ENCODE peak calls at places on chromosomes 7 and 10, in six cellular contexts. F, O, U, B, J and E are unnamed samples.
A peak's percentile ranks its signal among the peaks of the same experiment; 100 is the strongest.

GRCh38 chr7:142760071-142760642 is 10.6 kb upstream of the PRSS2 start:
- DNase-seq in F (no peak), O (no peak), U (no peak), B (no peak), J (no peak), E (no peak)

GRCh38 chr7:45073843-45074737 is 14.7 kb downstream of the NACAD start:
- DNase-seq in F (peak; percentile 27), O (no peak), U (peak; percentile 13), B (no peak), J (no peak), E (no peak)

GRCh38 chr10:27525819-27526218 is 21.7 kb downstream of the RAB18 start:
- DNase-seq in F (no peak), O (no peak), U (no peak), B (no peak), J (no peak), E (no peak)

GRCh38 chr10:100327007-100327700 is 2.9 kb downstream of the PKD2L1 start:
- DNase-seq in F (peak; percentile 83), O (no peak), U (no peak), B (no peak), J (no peak), E (peak; percentile 73)

GRCh38 chr7:106260136-106260561 is 24.6 kb downstream of the NAMPT start:
- DNase-seq in F (no peak), O (no peak), U (no peak), B (no peak), J (no peak), E (peak; percentile 25)

GRCh38 chr7:42175834-42176745 is 60.9 kb downstream of the GLI3 start:
- DNase-seq in F (no peak), O (no peak), U (peak; percentile 48), B (no peak), J (no peak), E (no peak)

GRCh38 chr10:118045842-118046490 is 775 bp downstream of the RAB11FIP2 start:
- DNase-seq in F (peak; percentile 17), O (peak; percentile 56), U (peak; percentile 38), B (peak; percentile 7), J (peak; percentile 7), E (no peak)

GRCh38 chr7:36506130-36506794 is 116.6 kb downstream of the ANLN start:
- DNase-seq in F (no peak), O (no peak), U (no peak), B (no peak), J (no peak), E (no peak)

GRCh38 chr7:12581897-12582296 is 11.4 kb downstream of the SCIN start:
- DNase-seq in F (no peak), O (no peak), U (no peak), B (no peak), J (no peak), E (no peak)